ENCODE peak calls at places on chromosomes 16 and 17, in five cellular contexts. Z, Q, F, S and G are unnamed samples.

GRCh38 chr17:70588003-70588402 is 418.7 kb downstream of the KCNJ2 start:
- DNase-seq in Z (no peak), Q (no peak), F (no peak), S (no peak), G (no peak)

GRCh38 chr17:2138768-2139167 is 83.9 kb downstream of the HIC1 start:
- DNase-seq in Z (no peak), Q (no peak), F (no peak), S (no peak), G (no peak)

GRCh38 chr16:67441289-67441753 is 10.4 kb downstream of the HSD11B2 start:
- DNase-seq in Z (no peak), Q (no peak), F (no peak), S (no peak), G (no peak)

GRCh38 chr16:86307518-86307903 is 202.8 kb upstream of the FOXF1 start:
- DNase-seq in Z (no peak), Q (no peak), F (no peak), S (no peak), G (no peak)

GRCh38 chr16:49281481-49281842 is at the start of gene CBLN1:
- DNase-seq in Z (no peak), Q (no peak), F (no peak), S (no peak), G (no peak)

GRCh38 chr17:60359415-60359814 is 32.5 kb downstream of the USP32 start:
- DNase-seq in Z (no peak), Q (no peak), F (no peak), S (no peak), G (no peak)

GRCh38 chr17:35214192-35214591 is 20.0 kb upstream of the SLC35G3 start:
- DNase-seq in Z (no peak), Q (peak; percentile 31), F (no peak), S (no peak), G (no peak)

GRCh38 chr16:86545927-86546637 is 9.0 kb downstream of the MTHFSD start:
- DNase-seq in Z (no peak), Q (no peak), F (no peak), S (no peak), G (no peak)

GRCh38 chr17:57366558-57367351 is 110.4 kb downstream of the MSI2 start:
- DNase-seq in Z (peak; percentile 39), Q (no peak), F (no peak), S (no peak), G (no peak)

GRCh38 chr16:11685844-11686618 is 17.8 kb downstream of the SNN start:
- DNase-seq in Z (no peak), Q (no peak), F (no peak), S (no peak), G (no peak)

GRCh38 chr16:50152386-50152806 is 710 bp upstream of the TENT4B start:
- DNase-seq in Z (no peak), Q (no peak), F (no peak), S (no peak), G (no peak)

GRCh38 chr17:74569392-74570003 is 2.2 kb upstream of the CD300H start:
- DNase-seq in Z (no peak), Q (no peak), F (peak; percentile 36), S (no peak), G (no peak)

GRCh38 chr17:182164-182751 is 808 bp upstream of the DOC2B start:
- DNase-seq in Z (no peak), Q (no peak), F (no peak), S (peak; percentile 31), G (no peak)

GRCh38 chr16:74740795-74741304 is 33.8 kb downstream of the FA2H start:
- DNase-seq in Z (peak; percentile 81), Q (no peak), F (no peak), S (no peak), G (no peak)

GRCh38 chr17:73519011-73519410 is 125.2 kb downstream of the SDK2 start:
- DNase-seq in Z (no peak), Q (no peak), F (no peak), S (no peak), G (no peak)

GRCh38 chr16:112153-112840 is 26.2 kb downstream of the NPRL3 start:
- DNase-seq in Z (no peak), Q (no peak), F (no peak), S (no peak), G (no peak)

GRCh38 chr16:19431636-19432340 is 14.1 kb downstream of the TMC5 start:
- DNase-seq in Z (no peak), Q (no peak), F (no peak), S (no peak), G (no peak)

GRCh38 chr17:79081571-79082276 is 7.1 kb downstream of the ENGASE start:
- DNase-seq in Z (no peak), Q (no peak), F (no peak), S (no peak), G (no peak)

GRCh38 chr17:19384723-19385391 is 2.1 kb downstream of the MFAP4 start:
- DNase-seq in Z (peak; percentile 76), Q (no peak), F (peak; percentile 88), S (no peak), G (no peak)

GRCh38 chr16:70508752-70509151 is 14.6 kb downstream of the COG4 start:
- DNase-seq in Z (no peak), Q (no peak), F (no peak), S (no peak), G (no peak)

GRCh38 chr17:55926276-55926995 is 175.6 kb downstream of the PCTP start:
- DNase-seq in Z (no peak), Q (no peak), F (no peak), S (no peak), G (no peak)

GRCh38 chr17:67990909-67991308 is 5.4 kb downstream of the C17orf58 start:
- DNase-seq in Z (no peak), Q (no peak), F (no peak), S (no peak), G (no peak)

GRCh38 chr17:13978478-13978877 is 90.8 kb upstream of the COX10 start:
- DNase-seq in Z (no peak), Q (no peak), F (no peak), S (no peak), G (no peak)

GRCh38 chr17:78132767-78133178 is 2.2 kb downstream of the TMC8 start:
- DNase-seq in Z (no peak), Q (no peak), F (no peak), S (no peak), G (no peak)

GRCh38 chr17:62963296-62963695 is 2.7 kb upstream of the TANC2 start:
- DNase-seq in Z (no peak), Q (no peak), F (no peak), S (no peak), G (no peak)

GRCh38 chr17:77887464-77888241 is 70.8 kb upstream of the TNRC6C start:
- DNase-seq in Z (peak; percentile 53), Q (peak; percentile 73), F (peak; percentile 16), S (no peak), G (no peak)

GRCh38 chr17:38883592-38884526 is 14.0 kb downstream of the LASP1 start:
- DNase-seq in Z (no peak), Q (no peak), F (no peak), S (no peak), G (no peak)

GRCh38 chr16:81449241-81449640 is 4.6 kb downstream of the CMIP start:
- DNase-seq in Z (no peak), Q (no peak), F (no peak), S (no peak), G (no peak)

GRCh38 chr17:45794840-45795239 is 10.7 kb downstream of the CRHR1 start:
- DNase-seq in Z (no peak), Q (no peak), F (no peak), S (peak; percentile 56), G (no peak)

GRCh38 chr17:40909755-40910154 is 24.7 kb upstream of the KRT20 start:
- DNase-seq in Z (no peak), Q (no peak), F (peak; percentile 59), S (no peak), G (no peak)

GRCh38 chr17:70332356-70332755 is 163.0 kb downstream of the KCNJ2 start:
- DNase-seq in Z (no peak), Q (no peak), F (no peak), S (no peak), G (no peak)

GRCh38 chr16:74456290-74456625 is 35.0 kb upstream of the CLEC18B start:
- DNase-seq in Z (no peak), Q (no peak), F (no peak), S (no peak), G (no peak)